ENCODE peak calls at places on chromosomes 6 and 20, in eight cellular contexts. One of them, this sample, is unnamed.

GRCh38 chr20:62726716-62727583 is 18.3 kb downstream of the NTSR1 start:
- DNase-seq in cardiac fibroblast: no peak
- DNase-seq in CD4-positive, alpha-beta memory T cell: no peak
- DNase-seq in H9: no peak
- DNase-seq in CD8-positive, alpha-beta T cell: no peak
- DNase-seq in neural progenitor cell: no peak
- DNase-seq in activated CD8-positive, alpha-beta memory T cell treated with anti-CD3 and anti-CD28 coated beads, Interleukin-2, amount 50 U/mL, for 4 hours: no peak
- DNase-seq in colonic mucosa: no peak
- DNase-seq in this sample: no peak

GRCh38 chr6:33075208-33075567 is 602 bp upstream of the HLA-DPB1 start:
- DNase-seq in CD4-positive, alpha-beta memory T cell: no peak
- DNase-seq in CD8-positive, alpha-beta T cell: no peak
- DNase-seq in cardiac fibroblast: no peak
- DNase-seq in colonic mucosa: no peak
- DNase-seq in neural progenitor cell: no peak
- DNase-seq in H9: no peak
- DNase-seq in activated CD8-positive, alpha-beta memory T cell treated with anti-CD3 and anti-CD28 coated beads, Interleukin-2, amount 50 U/mL, for 4 hours: no peak
- DNase-seq in this sample: no peak

GRCh38 chr20:37727247-37727956 is 33.6 kb downstream of the CTNNBL1 start:
- DNase-seq in cardiac fibroblast: peak
- DNase-seq in activated CD8-positive, alpha-beta memory T cell treated with anti-CD3 and anti-CD28 coated beads, Interleukin-2, amount 50 U/mL, for 4 hours: no peak
- DNase-seq in CD4-positive, alpha-beta memory T cell: no peak
- DNase-seq in neural progenitor cell: peak
- DNase-seq in CD8-positive, alpha-beta T cell: no peak
- DNase-seq in H9: no peak
- DNase-seq in colonic mucosa: no peak
- DNase-seq in this sample: no peak

GRCh38 chr6:77440206-77440976 is 22.9 kb downstream of the HTR1B start:
- DNase-seq in activated CD8-positive, alpha-beta memory T cell treated with anti-CD3 and anti-CD28 coated beads, Interleukin-2, amount 50 U/mL, for 4 hours: no peak
- DNase-seq in cardiac fibroblast: no peak
- DNase-seq in CD4-positive, alpha-beta memory T cell: no peak
- DNase-seq in CD8-positive, alpha-beta T cell: no peak
- DNase-seq in neural progenitor cell: no peak
- DNase-seq in colonic mucosa: no peak
- DNase-seq in H9: no peak
- DNase-seq in this sample: no peak

GRCh38 chr6:11585426-11586016 is 48.0 kb downstream of the TMEM170B start:
- DNase-seq in activated CD8-positive, alpha-beta memory T cell treated with anti-CD3 and anti-CD28 coated beads, Interleukin-2, amount 50 U/mL, for 4 hours: no peak
- DNase-seq in CD8-positive, alpha-beta T cell: no peak
- DNase-seq in neural progenitor cell: peak
- DNase-seq in colonic mucosa: no peak
- DNase-seq in CD4-positive, alpha-beta memory T cell: peak
- DNase-seq in cardiac fibroblast: peak
- DNase-seq in H9: no peak
- DNase-seq in this sample: no peak

GRCh38 chr6:87702589-87702945 is 534 bp upstream of the AKIRIN2 start:
- DNase-seq in activated CD8-positive, alpha-beta memory T cell treated with anti-CD3 and anti-CD28 coated beads, Interleukin-2, amount 50 U/mL, for 4 hours: no peak
- DNase-seq in colonic mucosa: no peak
- DNase-seq in CD4-positive, alpha-beta memory T cell: no peak
- DNase-seq in neural progenitor cell: peak
- DNase-seq in CD8-positive, alpha-beta T cell: no peak
- DNase-seq in cardiac fibroblast: peak
- DNase-seq in H9: no peak
- DNase-seq in this sample: no peak

GRCh38 chr20:46330072-46330763 is 21.9 kb upstream of the CDH22 start:
- DNase-seq in CD4-positive, alpha-beta memory T cell: no peak
- DNase-seq in H9: no peak
- DNase-seq in neural progenitor cell: no peak
- DNase-seq in colonic mucosa: no peak
- DNase-seq in CD8-positive, alpha-beta T cell: no peak
- DNase-seq in cardiac fibroblast: no peak
- DNase-seq in activated CD8-positive, alpha-beta memory T cell treated with anti-CD3 and anti-CD28 coated beads, Interleukin-2, amount 50 U/mL, for 4 hours: no peak
- DNase-seq in this sample: no peak

GRCh38 chr6:142162780-142163179 is 15.7 kb downstream of the VTA1 start:
- DNase-seq in colonic mucosa: no peak
- DNase-seq in cardiac fibroblast: no peak
- DNase-seq in neural progenitor cell: no peak
- DNase-seq in CD8-positive, alpha-beta T cell: no peak
- DNase-seq in H9: no peak
- DNase-seq in CD4-positive, alpha-beta memory T cell: no peak
- DNase-seq in activated CD8-positive, alpha-beta memory T cell treated with anti-CD3 and anti-CD28 coated beads, Interleukin-2, amount 50 U/mL, for 4 hours: no peak
- DNase-seq in this sample: no peak

GRCh38 chr6:96721227-96721626 is 116.0 kb downstream of the GPR63 start:
- DNase-seq in CD8-positive, alpha-beta T cell: no peak
- DNase-seq in H9: no peak
- DNase-seq in activated CD8-positive, alpha-beta memory T cell treated with anti-CD3 and anti-CD28 coated beads, Interleukin-2, amount 50 U/mL, for 4 hours: no peak
- DNase-seq in neural progenitor cell: no peak
- DNase-seq in colonic mucosa: no peak
- DNase-seq in cardiac fibroblast: no peak
- DNase-seq in CD4-positive, alpha-beta memory T cell: no peak
- DNase-seq in this sample: no peak

GRCh38 chr20:25356294-25356933 is 34.2 kb downstream of the ABHD12 start:
- DNase-seq in activated CD8-positive, alpha-beta memory T cell treated with anti-CD3 and anti-CD28 coated beads, Interleukin-2, amount 50 U/mL, for 4 hours: no peak
- DNase-seq in CD4-positive, alpha-beta memory T cell: no peak
- DNase-seq in cardiac fibroblast: no peak
- DNase-seq in colonic mucosa: no peak
- DNase-seq in neural progenitor cell: peak
- DNase-seq in H9: peak
- DNase-seq in CD8-positive, alpha-beta T cell: no peak
- DNase-seq in this sample: no peak

GRCh38 chr6:64930664-64931063 is 776.4 kb downstream of the EYS start:
- DNase-seq in CD8-positive, alpha-beta T cell: no peak
- DNase-seq in CD4-positive, alpha-beta memory T cell: no peak
- DNase-seq in activated CD8-positive, alpha-beta memory T cell treated with anti-CD3 and anti-CD28 coated beads, Interleukin-2, amount 50 U/mL, for 4 hours: no peak
- DNase-seq in H9: no peak
- DNase-seq in neural progenitor cell: no peak
- DNase-seq in cardiac fibroblast: no peak
- DNase-seq in colonic mucosa: no peak
- DNase-seq in this sample: no peak

GRCh38 chr6:37994238-37994637 is 174.7 kb downstream of the ZFAND3 start:
- DNase-seq in H9: no peak
- DNase-seq in CD8-positive, alpha-beta T cell: no peak
- DNase-seq in activated CD8-positive, alpha-beta memory T cell treated with anti-CD3 and anti-CD28 coated beads, Interleukin-2, amount 50 U/mL, for 4 hours: no peak
- DNase-seq in colonic mucosa: no peak
- DNase-seq in cardiac fibroblast: peak
- DNase-seq in CD4-positive, alpha-beta memory T cell: no peak
- DNase-seq in neural progenitor cell: peak
- DNase-seq in this sample: no peak

GRCh38 chr6:106185626-106186025 is 99.5 kb downstream of the PRDM1 start:
- DNase-seq in CD4-positive, alpha-beta memory T cell: no peak
- DNase-seq in activated CD8-positive, alpha-beta memory T cell treated with anti-CD3 and anti-CD28 coated beads, Interleukin-2, amount 50 U/mL, for 4 hours: no peak
- DNase-seq in cardiac fibroblast: no peak
- DNase-seq in colonic mucosa: no peak
- DNase-seq in CD8-positive, alpha-beta T cell: no peak
- DNase-seq in H9: no peak
- DNase-seq in neural progenitor cell: no peak
- DNase-seq in this sample: no peak

GRCh38 chr6:143394351-143394750 is 56.1 kb downstream of the ADAT2 start:
- DNase-seq in activated CD8-positive, alpha-beta memory T cell treated with anti-CD3 and anti-CD28 coated beads, Interleukin-2, amount 50 U/mL, for 4 hours: no peak
- DNase-seq in H9: no peak
- DNase-seq in cardiac fibroblast: no peak
- DNase-seq in neural progenitor cell: no peak
- DNase-seq in colonic mucosa: no peak
- DNase-seq in CD8-positive, alpha-beta T cell: no peak
- DNase-seq in CD4-positive, alpha-beta memory T cell: no peak
- DNase-seq in this sample: no peak

GRCh38 chr20:43404880-43405279 is 52.8 kb upstream of the SRSF6 start:
- DNase-seq in activated CD8-positive, alpha-beta memory T cell treated with anti-CD3 and anti-CD28 coated beads, Interleukin-2, amount 50 U/mL, for 4 hours: no peak
- DNase-seq in neural progenitor cell: peak
- DNase-seq in CD4-positive, alpha-beta memory T cell: no peak
- DNase-seq in H9: peak
- DNase-seq in cardiac fibroblast: peak
- DNase-seq in CD8-positive, alpha-beta T cell: no peak
- DNase-seq in colonic mucosa: no peak
- DNase-seq in this sample: peak

GRCh38 chr6:127100510-127101140 is 17.8 kb upstream of the RSPO3 start:
- DNase-seq in H9: no peak
- DNase-seq in CD4-positive, alpha-beta memory T cell: no peak
- DNase-seq in cardiac fibroblast: peak
- DNase-seq in colonic mucosa: no peak
- DNase-seq in neural progenitor cell: no peak
- DNase-seq in activated CD8-positive, alpha-beta memory T cell treated with anti-CD3 and anti-CD28 coated beads, Interleukin-2, amount 50 U/mL, for 4 hours: no peak
- DNase-seq in CD8-positive, alpha-beta T cell: no peak
- DNase-seq in this sample: no peak

GRCh38 chr20:35006531-35006971 is 50.9 kb downstream of the MYH7B start:
- DNase-seq in colonic mucosa: no peak
- DNase-seq in CD4-positive, alpha-beta memory T cell: no peak
- DNase-seq in neural progenitor cell: no peak
- DNase-seq in CD8-positive, alpha-beta T cell: no peak
- DNase-seq in H9: peak
- DNase-seq in activated CD8-positive, alpha-beta memory T cell treated with anti-CD3 and anti-CD28 coated beads, Interleukin-2, amount 50 U/mL, for 4 hours: no peak
- DNase-seq in cardiac fibroblast: no peak
- DNase-seq in this sample: no peak

GRCh38 chr6:107731422-107732319 is 92.4 kb downstream of the SCML4 start:
- DNase-seq in CD8-positive, alpha-beta T cell: no peak
- DNase-seq in CD4-positive, alpha-beta memory T cell: peak
- DNase-seq in H9: no peak
- DNase-seq in activated CD8-positive, alpha-beta memory T cell treated with anti-CD3 and anti-CD28 coated beads, Interleukin-2, amount 50 U/mL, for 4 hours: no peak
- DNase-seq in neural progenitor cell: no peak
- DNase-seq in cardiac fibroblast: no peak
- DNase-seq in colonic mucosa: peak
- DNase-seq in this sample: no peak

GRCh38 chr6:52423971-52424381 is 3.8 kb downstream of the EFHC1 start:
- DNase-seq in H9: peak
- DNase-seq in colonic mucosa: no peak
- DNase-seq in CD8-positive, alpha-beta T cell: no peak
- DNase-seq in CD4-positive, alpha-beta memory T cell: no peak
- DNase-seq in cardiac fibroblast: peak
- DNase-seq in activated CD8-positive, alpha-beta memory T cell treated with anti-CD3 and anti-CD28 coated beads, Interleukin-2, amount 50 U/mL, for 4 hours: no peak
- DNase-seq in neural progenitor cell: no peak
- DNase-seq in this sample: peak

GRCh38 chr6:113654396-113654795 is 202.7 kb upstream of the MARCKS start:
- DNase-seq in neural progenitor cell: no peak
- DNase-seq in CD8-positive, alpha-beta T cell: no peak
- DNase-seq in CD4-positive, alpha-beta memory T cell: no peak
- DNase-seq in activated CD8-positive, alpha-beta memory T cell treated with anti-CD3 and anti-CD28 coated beads, Interleukin-2, amount 50 U/mL, for 4 hours: no peak
- DNase-seq in H9: no peak
- DNase-seq in colonic mucosa: no peak
- DNase-seq in cardiac fibroblast: peak
- DNase-seq in this sample: peak

GRCh38 chr20:50930139-50931047 is 844 bp downstream of the ADNP start:
- DNase-seq in CD8-positive, alpha-beta T cell: no peak
- DNase-seq in neural progenitor cell: peak
- DNase-seq in H9: no peak
- DNase-seq in CD4-positive, alpha-beta memory T cell: no peak
- DNase-seq in cardiac fibroblast: no peak
- DNase-seq in activated CD8-positive, alpha-beta memory T cell treated with anti-CD3 and anti-CD28 coated beads, Interleukin-2, amount 50 U/mL, for 4 hours: peak
- DNase-seq in colonic mucosa: peak
- DNase-seq in this sample: peak

GRCh38 chr6:42043787-42044475 is 6.4 kb upstream of the TAF8 start:
- DNase-seq in colonic mucosa: peak
- DNase-seq in neural progenitor cell: peak
- DNase-seq in activated CD8-positive, alpha-beta memory T cell treated with anti-CD3 and anti-CD28 coated beads, Interleukin-2, amount 50 U/mL, for 4 hours: peak
- DNase-seq in H9: peak
- DNase-seq in cardiac fibroblast: peak
- DNase-seq in CD4-positive, alpha-beta memory T cell: peak
- DNase-seq in CD8-positive, alpha-beta T cell: peak
- DNase-seq in this sample: peak

GRCh38 chr6:130778946-130779657 is 48.1 kb upstream of the SMLR1 start:
- DNase-seq in cardiac fibroblast: peak
- DNase-seq in colonic mucosa: no peak
- DNase-seq in activated CD8-positive, alpha-beta memory T cell treated with anti-CD3 and anti-CD28 coated beads, Interleukin-2, amount 50 U/mL, for 4 hours: no peak
- DNase-seq in neural progenitor cell: no peak
- DNase-seq in CD4-positive, alpha-beta memory T cell: no peak
- DNase-seq in CD8-positive, alpha-beta T cell: no peak
- DNase-seq in H9: no peak
- DNase-seq in this sample: no peak

This sample was measured in SW 1271.